ENCODE peak calls at places on chromosomes 11 and 22, in four cellular contexts. F is GM12878, D is H1, V is HepG2. U is an unnamed sample.

GRCh38 chr11:72375241-72375640 is 59.1 kb downstream of the CLPB start:
- DNase-seq in F (no peak), D (no peak), V (no peak), U (no peak)

GRCh38 chr22:23538502-23538860 is 41.6 kb downstream of the IGLL1 start:
- DNase-seq in F (no peak), D (no peak), V (no peak), U (no peak)

GRCh38 chr22:23894710-23895598 is 771 bp downstream of the MIF start:
- DNase-seq in F (peak; percentile 41), D (peak; percentile 83), V (peak; percentile 85), U (peak; percentile 59)

GRCh38 chr11:115199501-115199900 is 304.7 kb downstream of the CADM1 start:
- DNase-seq in F (no peak), D (no peak), V (no peak), U (no peak)

GRCh38 chr11:61776561-61777075 is 15.8 kb downstream of the TMEM258 start:
- DNase-seq in F (no peak), D (peak; percentile 89), V (peak; percentile 59), U (no peak)

GRCh38 chr11:130189492-130190210 is 30.1 kb downstream of the ST14 start:
- DNase-seq in F (no peak), D (no peak), V (no peak), U (no peak)

GRCh38 chr11:123519055-123519796 is 89.2 kb downstream of the GRAMD1B start:
- DNase-seq in F (no peak), D (peak; percentile 52), V (no peak), U (no peak)

GRCh38 chr11:13535819-13536218 is 40.0 kb upstream of the PTH start:
- DNase-seq in F (no peak), D (no peak), V (peak; percentile 6), U (peak; percentile 11)

GRCh38 chr22:32218470-32218869 is 13.6 kb upstream of the RFPL2 start:
- DNase-seq in F (no peak), D (no peak), V (no peak), U (no peak)

GRCh38 chr11:100769617-100770016 is 82.5 kb downstream of the ARHGAP42 start:
- DNase-seq in F (no peak), D (no peak), V (no peak), U (no peak)

GRCh38 chr11:10627306-10627705 is 58.8 kb upstream of the LYVE1 start:
- DNase-seq in F (no peak), D (peak; percentile 33), V (no peak), U (no peak)

GRCh38 chr22:48644108-48644507 is 1183.6 kb downstream of the BRD1 start:
- DNase-seq in F (no peak), D (no peak), V (peak; percentile 46), U (no peak)

GRCh38 chr11:79173615-79174014 is 267.2 kb downstream of the TENM4 start:
- DNase-seq in F (no peak), D (no peak), V (no peak), U (no peak)

GRCh38 chr22:50606126-50606525 is 5.5 kb downstream of the MAPK8IP2 start:
- DNase-seq in F (no peak), D (peak; percentile 46), V (no peak), U (no peak)

GRCh38 chr11:110716361-110716760 is 4.1 kb upstream of the ARHGAP20 start:
- DNase-seq in F (no peak), D (no peak), V (no peak), U (no peak)

GRCh38 chr22:44647141-44647540 is 54.9 kb upstream of the PRR5 start:
- DNase-seq in F (no peak), D (no peak), V (no peak), U (no peak)

GRCh38 chr11:26231252-26231661 is 100.7 kb upstream of the ANO3 start:
- DNase-seq in F (no peak), D (no peak), V (no peak), U (no peak)

GRCh38 chr11:91952056-91952455 is 272.6 kb upstream of the FAT3 start:
- DNase-seq in F (no peak), D (no peak), V (no peak), U (no peak)

GRCh38 chr11:91946397-91947090 is 278.1 kb upstream of the FAT3 start:
- DNase-seq in F (no peak), D (no peak), V (no peak), U (no peak)

GRCh38 chr11:91947215-91947614 is 277.4 kb upstream of the FAT3 start:
- DNase-seq in F (no peak), D (no peak), V (no peak), U (no peak)
- TF ChIP-seq ZNF274 in F (no peak), D (no peak), V (no peak), U (no peak)

GRCh38 chr11:121844016-121844415 is 272.0 kb downstream of the BLID start:
- DNase-seq in F (no peak), D (no peak), V (no peak), U (no peak)
- TF ChIP-seq SUZ12 in F (no peak), D (no peak), V (no peak), U (no peak)

GRCh38 chr11:64642876-64643257 is 51.8 kb downstream of the SLC22A12 start:
- DNase-seq in F (no peak), D (no peak), V (no peak), U (no peak)
- H3K4me3 ChIP-seq in F (no peak overlapping the region), D (peak overlapping the region; percentile 39), V (no peak overlapping the region), U (peak overlapping the region; percentile 58)

GRCh38 chr11:83194284-83195175 is 1.0 kb downstream of the ANKRD42 start:
- DNase-seq in F (no peak), D (peak; percentile 57), V (peak; percentile 38), U (peak; percentile 11)
- TF ChIP-seq ZNF274 in F (no peak), D (no peak), V (no peak), U (no peak)

DNA sequence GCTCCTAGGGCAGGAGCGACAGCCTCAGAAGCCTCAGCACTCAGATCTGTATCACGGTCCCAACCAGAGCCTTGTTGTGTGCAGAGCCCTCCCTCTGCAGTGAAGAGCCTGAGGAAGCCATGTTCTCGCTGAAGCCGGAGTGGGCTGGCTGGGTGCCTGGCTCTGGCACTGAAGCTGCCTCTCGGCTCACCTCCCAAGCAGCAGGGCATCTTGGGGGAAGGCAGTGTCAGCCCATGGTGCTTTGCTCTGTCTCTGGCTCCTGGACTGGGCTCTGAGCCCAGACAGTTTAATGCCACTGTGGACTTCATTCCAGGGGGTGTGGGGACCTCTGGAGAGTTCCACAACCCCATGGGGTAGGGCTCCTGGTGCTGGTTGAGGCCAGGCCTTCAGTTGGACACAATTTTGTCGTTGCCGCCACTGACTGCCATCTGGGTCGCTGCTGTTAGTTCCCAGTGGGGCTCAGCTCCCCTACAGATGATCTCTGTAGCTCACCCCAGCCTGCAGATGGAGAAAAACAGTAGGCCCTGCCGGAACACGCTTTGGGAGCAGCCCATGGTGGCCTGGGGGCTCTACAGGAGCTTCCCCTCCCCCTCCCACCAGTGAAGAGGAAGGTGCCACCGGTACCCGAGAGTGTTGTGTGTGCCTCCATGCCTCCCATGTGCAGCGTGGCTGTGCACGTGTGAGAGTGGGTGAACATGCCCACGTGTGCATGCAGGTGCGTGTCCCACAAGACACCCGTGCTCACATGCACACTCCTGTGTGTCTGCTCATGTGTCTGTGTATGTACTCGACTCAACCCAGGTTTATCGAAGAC is 86.5 kb upstream of the B3GAT1 start:
- DNase-seq in F (no peak), D (no peak), V (no peak), U (no peak)
- TF ChIP-seq SUZ12 in F (no peak), D (no peak), V (no peak), U (no peak)

GRCh38 chr11:3087821-3088800 is 30.9 kb upstream of the CARS1 start:
- DNase-seq in F (no peak), D (no peak), V (no peak), U (no peak)
- H3K4me3 ChIP-seq in F (no peak overlapping the region), D (no peak overlapping the region), V (peak overlapping the region; percentile 56), U (no peak overlapping the region)

GRCh38 chr22:35842954-35843353 is 125.3 kb downstream of the APOL5 start:
- DNase-seq in F (no peak), D (no peak), V (peak; percentile 61), U (no peak)
- TF ChIP-seq ZNF274 in F (no peak), D (no peak), V (no peak), U (no peak)

DNA sequence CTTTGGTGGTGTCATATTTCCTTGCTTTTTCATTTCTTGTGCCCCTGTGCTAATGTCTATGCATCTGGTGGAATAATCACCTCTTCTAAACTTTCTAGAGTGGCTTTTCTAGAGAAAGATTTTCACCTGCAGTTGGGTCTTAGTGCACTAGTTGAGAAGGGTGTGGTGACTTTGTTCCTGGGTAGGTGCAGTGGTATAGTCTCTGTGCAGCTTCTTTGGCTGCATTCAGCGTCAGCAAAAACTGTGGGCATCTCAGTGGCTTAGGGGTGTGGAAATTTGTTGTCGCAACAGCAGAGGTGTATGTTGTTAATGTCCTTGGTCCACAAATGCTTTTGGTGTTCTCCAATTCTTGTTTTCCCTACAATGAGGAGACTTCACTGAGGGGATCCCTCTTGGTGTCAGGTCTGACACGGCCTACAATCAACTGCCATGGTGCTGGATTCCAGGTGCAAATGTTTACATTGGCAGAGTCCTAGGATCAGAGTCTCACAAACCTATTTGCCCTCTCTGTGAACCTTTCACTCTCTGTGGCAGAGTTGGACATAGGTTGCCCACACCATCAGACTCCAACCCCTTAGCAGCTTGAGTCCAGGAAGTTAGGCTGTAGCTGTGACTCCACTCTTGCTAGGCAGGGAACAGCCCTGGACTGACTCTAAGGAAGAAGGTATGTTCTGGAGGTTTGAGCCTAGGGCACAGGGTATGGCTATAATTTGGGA is 48.8 kb downstream of the GDPD4 start:
- DNase-seq in F (no peak), D (no peak), V (peak; percentile 65), U (no peak)
- TF ChIP-seq SUZ12 in F (no peak), D (no peak), V (no peak), U (no peak)

GRCh38 chr11:279040-279965 is 1.1 kb downstream of the NLRP6 start:
- DNase-seq in F (no peak), D (no peak), V (no peak), U (no peak)
- H3K4me3 ChIP-seq in F (no peak overlapping the region), D (no peak overlapping the region), V (no peak overlapping the region), U (no peak overlapping the region)

GRCh38 chr11:134013518-134013917 is 55.4 kb upstream of the JAM3 start:
- DNase-seq in F (no peak), D (no peak), V (no peak), U (no peak)

GRCh38 chr11:134014502-134014901 is 54.4 kb upstream of the JAM3 start:
- DNase-seq in F (no peak), D (no peak), V (no peak), U (no peak)

GRCh38 chr11:134003792-134004405 is 47.1 kb upstream of the IGSF9B start:
- DNase-seq in F (no peak), D (no peak), V (no peak), U (no peak)

GRCh38 chr11:134004406-134005197 is 47.8 kb upstream of the IGSF9B start:
- DNase-seq in F (no peak), D (no peak), V (no peak), U (no peak)

DNA sequence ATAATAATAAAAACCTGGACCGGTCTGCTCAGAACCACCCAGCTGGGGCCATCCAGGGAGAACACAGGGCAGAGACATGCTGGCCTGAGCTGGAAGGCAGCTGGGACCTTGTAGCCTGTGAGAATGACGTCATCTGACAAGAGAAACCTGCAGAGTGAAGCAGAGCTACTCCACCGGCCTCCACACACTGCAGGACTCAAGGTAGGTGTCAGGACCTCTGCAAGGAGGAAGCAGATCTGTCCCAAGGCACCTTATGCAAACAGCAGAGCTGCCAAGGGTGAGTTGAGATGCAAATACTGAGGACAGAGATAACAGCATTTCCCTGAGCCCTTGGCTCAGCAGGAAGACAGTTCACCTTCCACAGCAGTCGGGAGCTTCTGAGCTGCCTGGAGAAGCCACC is 51.8 kb upstream of the IGSF9B start:
- DNase-seq in F (no peak), D (no peak), V (no peak), U (peak; percentile 27)
- TF ChIP-seq ZNF274 in F (no peak), D (no peak), V (no peak), U (no peak)

U was measured in NT2/D1.